ENCODE peak calls at places on chromosomes 12 and 14, in six cellular contexts. Q, F, K, I, H and W are unnamed samples.

GRCh38 chr12:39441963-39442894 is 691 bp downstream of the KIF21A start:
- DNase-seq in Q (peak; percentile 15), F (no peak), K (peak; percentile 68), I (peak; percentile 65), H (peak; percentile 20), W (peak; percentile 58)

GRCh38 chr12:49698619-49699545 is 8.3 kb downstream of the FMNL3 start:
- DNase-seq in Q (no peak), F (peak; percentile 21), K (peak; percentile 64), I (peak; percentile 64), H (peak; percentile 64), W (no peak)

GRCh38 chr14:64841121-64841611 is 38.5 kb downstream of the SPTB start:
- DNase-seq in Q (no peak), F (no peak), K (no peak), I (peak; percentile 84), H (peak; percentile 64), W (no peak)

GRCh38 chr14:68578597-68578996 is 214.3 kb downstream of the ZFP36L1 start:
- DNase-seq in Q (no peak), F (no peak), K (no peak), I (no peak), H (no peak), W (no peak)

GRCh38 chr14:23559010-23559920 is 3.2 kb downstream of the THTPA start:
- DNase-seq in Q (no peak), F (peak; percentile 39), K (no peak), I (peak; percentile 81), H (peak; percentile 30), W (peak; percentile 85)

GRCh38 chr12:77204055-77204454 is 138.7 kb upstream of the E2F7 start:
- DNase-seq in Q (no peak), F (no peak), K (no peak), I (no peak), H (peak; percentile 18), W (no peak)

GRCh38 chr12:7832059-7832696 is 40.5 kb downstream of the SLC2A14 start:
- DNase-seq in Q (no peak), F (no peak), K (no peak), I (no peak), H (peak; percentile 56), W (peak; percentile 60)

GRCh38 chr12:58629376-58629775 is 290.9 kb downstream of the LRIG3 start:
- DNase-seq in Q (no peak), F (no peak), K (no peak), I (no peak), H (no peak), W (no peak)

GRCh38 chr12:130120012-130120805 is 42.1 kb upstream of the FZD10 start:
- DNase-seq in Q (no peak), F (no peak), K (no peak), I (peak; percentile 62), H (no peak), W (peak; percentile 38)

GRCh38 chr14:63938198-63939005 is 85.6 kb downstream of the SYNE2 start:
- DNase-seq in Q (peak; percentile 30), F (no peak), K (no peak), I (no peak), H (no peak), W (no peak)

GRCh38 chr12:132506730-132507538 is 17.0 kb downstream of the FBRSL1 start:
- DNase-seq in Q (peak; percentile 55), F (peak; percentile 31), K (peak; percentile 88), I (peak; percentile 94), H (peak; percentile 71), W (peak; percentile 96)

GRCh38 chr12:80299976-80300375 is 144.1 kb upstream of the PTPRQ start:
- DNase-seq in Q (no peak), F (no peak), K (no peak), I (no peak), H (no peak), W (no peak)

GRCh38 chr12:57240926-57241555 is 9.9 kb downstream of the STAC3 start:
- DNase-seq in Q (no peak), F (peak; percentile 28), K (peak; percentile 63), I (peak; percentile 71), H (no peak), W (peak; percentile 70)
- H3K4me3 ChIP-seq in Q (no peak overlapping the region), F (no peak overlapping the region), K (no peak overlapping the region), I (peak overlapping the region; percentile 65), H (peak overlapping the region; percentile 58), W (peak overlapping the region; percentile 65)

GRCh38 chr14:100213587-100213955 is 25.4 kb upstream of the YY1 start:
- DNase-seq in Q (no peak), F (no peak), K (no peak), I (no peak), H (no peak), W (no peak)
- H3K27ac ChIP-seq in Q (no peak overlapping the region), F (peak overlapping the region; percentile 99), K (peak overlapping the region; percentile 99), I (peak overlapping the region; percentile 98), H (no peak overlapping the region), W (peak overlapping the region; percentile 96)

DNA sequence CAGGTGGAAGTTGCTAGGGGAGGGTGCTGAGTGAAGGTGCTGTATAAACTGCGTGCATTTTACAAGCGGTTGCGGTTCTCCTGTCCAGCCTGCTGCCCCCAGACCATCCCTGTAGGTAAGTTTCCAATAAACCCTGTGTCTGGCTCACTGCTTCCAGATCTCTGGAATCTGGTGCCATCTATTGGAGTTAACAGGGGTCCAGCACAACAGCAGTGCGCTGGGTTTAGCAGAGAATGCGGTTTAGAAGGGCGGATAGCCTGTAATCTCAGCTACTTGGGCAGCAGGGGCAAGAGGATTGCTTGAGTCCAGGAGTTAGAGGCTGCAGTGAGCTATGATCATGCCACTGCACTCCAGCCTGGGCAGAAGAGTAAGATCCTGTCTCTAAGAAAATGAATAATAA is 4.9 kb downstream of the AACS start:
- DNase-seq in Q (no peak), F (no peak), K (no peak), I (no peak), H (no peak), W (peak; percentile 63)
- TF ChIP-seq CTCF in Q (no peak), F (no peak), K (no peak), I (no peak), H (peak; percentile 39), W (peak; percentile 54)

DNA sequence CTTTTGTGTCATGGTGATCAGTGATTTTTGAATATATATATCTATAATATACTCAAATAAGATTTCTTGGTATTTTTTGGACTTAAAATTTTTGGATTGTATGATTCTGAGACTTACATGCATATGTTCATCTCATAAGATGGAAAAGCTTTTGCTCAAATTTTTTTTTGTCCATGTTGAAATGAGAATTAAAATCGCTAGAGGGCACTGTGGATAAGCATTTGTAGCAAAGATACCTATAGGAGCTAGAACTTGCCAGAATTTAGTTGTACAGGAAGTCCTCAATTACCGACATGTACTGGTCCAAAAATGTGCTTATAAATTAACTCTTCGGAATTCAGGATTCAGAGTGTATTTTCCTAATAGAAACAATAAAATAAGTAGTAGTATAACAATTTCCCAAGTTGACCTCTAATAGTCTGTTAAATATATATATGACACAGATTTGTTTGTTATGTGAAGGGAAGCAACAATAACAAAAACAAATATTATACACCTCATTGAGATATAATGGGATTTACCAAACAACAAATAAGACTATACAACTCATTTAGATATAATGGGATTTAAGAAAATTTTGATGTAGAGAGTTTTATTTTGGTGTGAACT is 179.6 kb downstream of the TMEM117 start:
- DNase-seq in Q (no peak), F (no peak), K (no peak), I (no peak), H (peak; percentile 6), W (no peak)
- H3K4me3 ChIP-seq in Q (no peak overlapping the region), F (no peak overlapping the region), K (no peak overlapping the region), I (no peak overlapping the region), H (no peak overlapping the region), W (no peak overlapping the region)